ENCODE peak calls at places on chromosome 9, in ten cellular contexts. K is endothelial cell; M is astrocyte of the cerebellum; E is iPS DF 6.9; G is PC-3; S is stimulated activated effector memory CD8-positive, alpha-beta T cell treated with anti-CD3 and anti-CD28 coated beads, Interleukin-12 subunit alpha, Interleukin-12 subunit beta, amount 100 ng/mL, for 72 hours; V is MCF 10A; F is stromal cell of bone marrow; C is H1; A is NCI-H1092 treated with DMSO at 0.1 percent for 48 hours. L is an unnamed sample.

GRCh38 chr9:128420060-128420650 is 502 bp upstream of the CERCAM start:
- DNase-seq in M (no peak), E (no peak), C (no peak), K (peak; percentile 81), S (peak; percentile 76), A (peak; percentile 53), V (peak; percentile 55), F (no peak), G (peak; percentile 64), L (peak; percentile 59)

GRCh38 chr9:135145312-135145711 is 57.8 kb downstream of the OLFM1 start:
- DNase-seq in C (no peak), F (no peak), G (no peak), K (no peak), S (no peak), A (no peak), M (no peak), V (no peak), E (no peak), L (no peak)

GRCh38 chr9:21559402-21560280 is 77.5 kb upstream of the IFNE start:
- DNase-seq in S (peak; percentile 21), F (no peak), V (peak; percentile 52), G (peak; percentile 82), C (no peak), K (peak; percentile 55), E (no peak), A (no peak), M (peak; percentile 43), L (peak; percentile 46)

GRCh38 chr9:93895535-93895934 is 59.6 kb downstream of the BARX1 start:
- DNase-seq in K (no peak), E (no peak), C (no peak), G (no peak), V (no peak), A (no peak), M (no peak), S (no peak), F (no peak), L (no peak)

GRCh38 chr9:91126761-91127420 is 234.8 kb downstream of the AUH start:
- DNase-seq in K (no peak), S (no peak), V (peak; percentile 42), E (no peak), F (no peak), M (no peak), G (no peak), C (no peak), A (no peak), L (no peak)

GRCh38 chr9:2545881-2546490 is 75.6 kb upstream of the VLDLR start:
- DNase-seq in M (no peak), S (no peak), E (no peak), F (no peak), G (no peak), V (no peak), K (no peak), A (no peak), C (no peak), L (no peak)

GRCh38 chr9:106878943-106879916 is 16.3 kb downstream of the ZNF462 start:
- DNase-seq in K (peak; percentile 22), S (no peak), M (peak; percentile 88), E (no peak), G (peak; percentile 35), V (peak; percentile 92), F (peak; percentile 87), C (no peak), A (peak; percentile 61), L (peak; percentile 80)

GRCh38 chr9:6715755-6716643 is 41.8 kb upstream of the KDM4C start:
- DNase-seq in F (no peak), M (no peak), A (peak; percentile 91), K (peak; percentile 38), V (no peak), C (no peak), E (no peak), G (peak; percentile 36), S (peak; percentile 56), L (no peak)

L was measured in NCI-H146.